ENCODE peak calls at places on chromosomes 7 and 10, in ten cellular contexts. One of them, this sample, is unnamed.

GRCh38 chr7:123747620-123748141 is 1.1 kb downstream of the WASL start:
- DNase-seq in HFF-Myc: peak
- DNase-seq in brain microvascular endothelial cell: peak
- DNase-seq in fibroblast of mammary gland: peak
- DNase-seq in neural crest cell: peak
- DNase-seq in HL-60: peak
- DNase-seq in kidney epithelial cell: peak
- DNase-seq in chondrocyte: peak
- DNase-seq in astrocyte of the spinal cord: peak
- DNase-seq in spleen: peak
- DNase-seq in this sample: peak

GRCh38 chr10:131788386-131788785 is 112.4 kb upstream of the PPP2R2D start:
- DNase-seq in HFF-Myc: no peak
- DNase-seq in brain microvascular endothelial cell: no peak
- DNase-seq in fibroblast of mammary gland: no peak
- DNase-seq in neural crest cell: no peak
- DNase-seq in HL-60: no peak
- DNase-seq in kidney epithelial cell: no peak
- DNase-seq in chondrocyte: no peak
- DNase-seq in astrocyte of the spinal cord: no peak
- DNase-seq in spleen: no peak
- DNase-seq in this sample: no peak

GRCh38 chr10:112376578-112376855 is 2.6 kb downstream of the ACSL5 start:
- DNase-seq in HFF-Myc: no peak
- DNase-seq in brain microvascular endothelial cell: no peak
- DNase-seq in fibroblast of mammary gland: no peak
- DNase-seq in neural crest cell: no peak
- DNase-seq in HL-60: peak
- DNase-seq in kidney epithelial cell: no peak
- DNase-seq in chondrocyte: no peak
- DNase-seq in astrocyte of the spinal cord: no peak
- DNase-seq in spleen: no peak
- DNase-seq in this sample: no peak

GRCh38 chr10:24790599-24790998 is 66.9 kb upstream of the ARHGAP21 start:
- DNase-seq in HFF-Myc: no peak
- DNase-seq in brain microvascular endothelial cell: no peak
- DNase-seq in fibroblast of mammary gland: no peak
- DNase-seq in neural crest cell: peak
- DNase-seq in HL-60: no peak
- DNase-seq in kidney epithelial cell: no peak
- DNase-seq in chondrocyte: no peak
- DNase-seq in astrocyte of the spinal cord: no peak
- DNase-seq in spleen: no peak
- DNase-seq in this sample: no peak

GRCh38 chr7:101564778-101565211 is 64.3 kb downstream of the MYL10 start:
- DNase-seq in HFF-Myc: no peak
- DNase-seq in brain microvascular endothelial cell: no peak
- DNase-seq in fibroblast of mammary gland: no peak
- DNase-seq in neural crest cell: no peak
- DNase-seq in HL-60: no peak
- DNase-seq in kidney epithelial cell: no peak
- DNase-seq in chondrocyte: peak
- DNase-seq in astrocyte of the spinal cord: no peak
- DNase-seq in spleen: no peak
- DNase-seq in this sample: peak

GRCh38 chr7:139730746-139731612 is 46.8 kb downstream of the HIPK2 start:
- DNase-seq in HFF-Myc: no peak
- DNase-seq in brain microvascular endothelial cell: peak
- DNase-seq in fibroblast of mammary gland: peak
- DNase-seq in neural crest cell: no peak
- DNase-seq in HL-60: peak
- DNase-seq in kidney epithelial cell: no peak
- DNase-seq in chondrocyte: no peak
- DNase-seq in astrocyte of the spinal cord: peak
- DNase-seq in spleen: no peak
- DNase-seq in this sample: no peak

GRCh38 chr10:63523015-63523414 is 1.8 kb downstream of the REEP3 start:
- DNase-seq in HFF-Myc: no peak
- DNase-seq in brain microvascular endothelial cell: no peak
- DNase-seq in fibroblast of mammary gland: no peak
- DNase-seq in neural crest cell: no peak
- DNase-seq in HL-60: no peak
- DNase-seq in kidney epithelial cell: no peak
- DNase-seq in chondrocyte: no peak
- DNase-seq in astrocyte of the spinal cord: no peak
- DNase-seq in spleen: no peak
- DNase-seq in this sample: no peak

GRCh38 chr7:45001138-45001694 is 1.2 kb downstream of the CCM2 start:
- DNase-seq in HFF-Myc: no peak
- DNase-seq in brain microvascular endothelial cell: no peak
- DNase-seq in fibroblast of mammary gland: peak
- DNase-seq in neural crest cell: no peak
- DNase-seq in HL-60: no peak
- DNase-seq in kidney epithelial cell: no peak
- DNase-seq in chondrocyte: no peak
- DNase-seq in astrocyte of the spinal cord: no peak
- DNase-seq in spleen: peak
- DNase-seq in this sample: peak

GRCh38 chr10:113709221-113709838 is 29.6 kb downstream of the CASP7 start:
- DNase-seq in HFF-Myc: peak
- DNase-seq in brain microvascular endothelial cell: peak
- DNase-seq in fibroblast of mammary gland: peak
- DNase-seq in neural crest cell: no peak
- DNase-seq in HL-60: no peak
- DNase-seq in kidney epithelial cell: peak
- DNase-seq in chondrocyte: no peak
- DNase-seq in astrocyte of the spinal cord: peak
- DNase-seq in spleen: no peak
- DNase-seq in this sample: no peak

GRCh38 chr7:42152353-42153205 is 84.4 kb downstream of the GLI3 start:
- DNase-seq in HFF-Myc: no peak
- DNase-seq in brain microvascular endothelial cell: no peak
- DNase-seq in fibroblast of mammary gland: no peak
- DNase-seq in neural crest cell: peak
- DNase-seq in HL-60: no peak
- DNase-seq in kidney epithelial cell: no peak
- DNase-seq in chondrocyte: no peak
- DNase-seq in astrocyte of the spinal cord: no peak
- DNase-seq in spleen: no peak
- DNase-seq in this sample: peak

GRCh38 chr7:29480456-29480855 is 83.2 kb upstream of the PRR15 start:
- DNase-seq in HFF-Myc: no peak
- DNase-seq in brain microvascular endothelial cell: no peak
- DNase-seq in fibroblast of mammary gland: no peak
- DNase-seq in neural crest cell: no peak
- DNase-seq in HL-60: no peak
- DNase-seq in kidney epithelial cell: no peak
- DNase-seq in chondrocyte: no peak
- DNase-seq in astrocyte of the spinal cord: no peak
- DNase-seq in spleen: no peak
- DNase-seq in this sample: peak

GRCh38 chr7:25624837-25625236 is 396.6 kb upstream of the NPVF start:
- DNase-seq in HFF-Myc: no peak
- DNase-seq in brain microvascular endothelial cell: peak
- DNase-seq in fibroblast of mammary gland: peak
- DNase-seq in neural crest cell: no peak
- DNase-seq in HL-60: no peak
- DNase-seq in kidney epithelial cell: no peak
- DNase-seq in chondrocyte: no peak
- DNase-seq in astrocyte of the spinal cord: no peak
- DNase-seq in spleen: no peak
- DNase-seq in this sample: no peak

GRCh38 chr7:96169439-96169838 is 152.5 kb downstream of the SLC25A13 start:
- DNase-seq in HFF-Myc: no peak
- DNase-seq in brain microvascular endothelial cell: peak
- DNase-seq in fibroblast of mammary gland: no peak
- DNase-seq in neural crest cell: no peak
- DNase-seq in HL-60: no peak
- DNase-seq in kidney epithelial cell: peak
- DNase-seq in chondrocyte: no peak
- DNase-seq in astrocyte of the spinal cord: no peak
- DNase-seq in spleen: no peak
- DNase-seq in this sample: no peak

GRCh38 chr10:96321822-96322221 is 17.6 kb downstream of the DNTT start:
- DNase-seq in HFF-Myc: no peak
- DNase-seq in brain microvascular endothelial cell: no peak
- DNase-seq in fibroblast of mammary gland: no peak
- DNase-seq in neural crest cell: no peak
- DNase-seq in HL-60: no peak
- DNase-seq in kidney epithelial cell: no peak
- DNase-seq in chondrocyte: no peak
- DNase-seq in astrocyte of the spinal cord: no peak
- DNase-seq in spleen: no peak
- DNase-seq in this sample: no peak
- TF ChIP-seq CTCF in HFF-Myc: no peak
- TF ChIP-seq CTCF in brain microvascular endothelial cell: no peak
- TF ChIP-seq CTCF in fibroblast of mammary gland: no peak
- TF ChIP-seq CTCF in neural crest cell: no peak
- TF ChIP-seq CTCF in HL-60: no peak
- TF ChIP-seq CTCF in kidney epithelial cell: peak
- TF ChIP-seq CTCF in chondrocyte: peak
- TF ChIP-seq CTCF in astrocyte of the spinal cord: no peak
- TF ChIP-seq CTCF in spleen: no peak
- TF ChIP-seq CTCF in this sample: no peak

DNA sequence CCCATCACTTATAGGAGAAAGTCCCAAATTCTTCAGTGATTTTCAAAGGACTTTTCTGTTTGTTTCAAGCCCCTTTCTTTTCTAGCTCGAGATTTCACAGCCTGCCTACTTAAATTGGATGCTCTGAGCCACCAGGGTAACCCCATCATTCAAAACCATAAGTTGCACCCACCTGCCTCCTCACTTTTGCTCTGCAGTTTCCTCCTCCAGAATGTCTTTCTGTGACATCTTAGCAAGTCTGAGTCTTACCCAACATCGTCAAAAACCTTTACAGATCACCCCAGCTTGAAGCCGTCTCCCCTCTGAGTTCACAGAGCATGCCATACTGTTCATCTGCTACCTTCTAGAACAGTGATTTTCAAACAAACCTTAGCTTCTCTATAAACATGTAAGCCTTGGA is 64.3 kb upstream of the CACNB2 start:
- DNase-seq in HFF-Myc: no peak
- DNase-seq in brain microvascular endothelial cell: no peak
- DNase-seq in fibroblast of mammary gland: no peak
- DNase-seq in neural crest cell: no peak
- DNase-seq in HL-60: no peak
- DNase-seq in kidney epithelial cell: no peak
- DNase-seq in chondrocyte: no peak
- DNase-seq in astrocyte of the spinal cord: no peak
- DNase-seq in spleen: no peak
- DNase-seq in this sample: no peak
- TF ChIP-seq CTCF in HFF-Myc: no peak
- TF ChIP-seq CTCF in brain microvascular endothelial cell: no peak
- TF ChIP-seq CTCF in fibroblast of mammary gland: no peak
- TF ChIP-seq CTCF in neural crest cell: no peak
- TF ChIP-seq CTCF in HL-60: no peak
- TF ChIP-seq CTCF in kidney epithelial cell: no peak
- TF ChIP-seq CTCF in chondrocyte: no peak
- TF ChIP-seq CTCF in astrocyte of the spinal cord: no peak
- TF ChIP-seq CTCF in spleen: no peak
- TF ChIP-seq CTCF in this sample: no peak

DNA sequence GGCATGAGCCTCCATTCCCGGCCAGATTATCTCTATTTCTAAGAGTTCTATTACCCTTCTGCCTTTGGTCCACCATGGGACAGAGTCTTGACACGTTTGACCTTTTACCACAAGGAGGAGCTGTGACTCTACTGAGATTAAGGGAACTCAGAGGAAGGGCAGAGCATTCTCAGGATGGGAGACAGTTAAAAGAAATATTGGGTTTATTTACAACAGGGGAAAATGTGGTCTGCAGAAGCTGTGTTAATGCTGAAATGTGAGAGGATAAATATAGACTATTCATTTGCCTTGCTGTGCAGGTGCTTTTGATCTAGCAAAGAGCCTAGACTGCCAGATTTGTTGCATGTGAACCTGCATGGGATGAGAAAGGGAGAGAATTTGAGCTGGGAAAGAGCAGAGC is 45.8 kb upstream of the PRSS58 start:
- DNase-seq in HFF-Myc: no peak
- DNase-seq in brain microvascular endothelial cell: no peak
- DNase-seq in fibroblast of mammary gland: peak
- DNase-seq in neural crest cell: no peak
- DNase-seq in HL-60: peak
- DNase-seq in kidney epithelial cell: no peak
- DNase-seq in chondrocyte: no peak
- DNase-seq in astrocyte of the spinal cord: no peak
- DNase-seq in spleen: no peak
- DNase-seq in this sample: no peak
- TF ChIP-seq CTCF in HFF-Myc: no peak
- TF ChIP-seq CTCF in brain microvascular endothelial cell: peak
- TF ChIP-seq CTCF in fibroblast of mammary gland: peak
- TF ChIP-seq CTCF in neural crest cell: peak
- TF ChIP-seq CTCF in HL-60: peak
- TF ChIP-seq CTCF in kidney epithelial cell: no peak
- TF ChIP-seq CTCF in chondrocyte: peak
- TF ChIP-seq CTCF in astrocyte of the spinal cord: no peak
- TF ChIP-seq CTCF in spleen: peak
- TF ChIP-seq CTCF in this sample: peak

GRCh38 chr7:150503155-150503554 is 11.5 kb upstream of the GIMAP7 start:
- DNase-seq in HFF-Myc: no peak
- DNase-seq in brain microvascular endothelial cell: no peak
- DNase-seq in fibroblast of mammary gland: no peak
- DNase-seq in neural crest cell: no peak
- DNase-seq in HL-60: no peak
- DNase-seq in kidney epithelial cell: no peak
- DNase-seq in chondrocyte: no peak
- DNase-seq in astrocyte of the spinal cord: no peak
- DNase-seq in spleen: no peak
- DNase-seq in this sample: no peak

GRCh38 chr7:150502519-150502918 is 12.2 kb upstream of the GIMAP7 start:
- DNase-seq in HFF-Myc: no peak
- DNase-seq in brain microvascular endothelial cell: no peak
- DNase-seq in fibroblast of mammary gland: no peak
- DNase-seq in neural crest cell: no peak
- DNase-seq in HL-60: no peak
- DNase-seq in kidney epithelial cell: no peak
- DNase-seq in chondrocyte: no peak
- DNase-seq in astrocyte of the spinal cord: no peak
- DNase-seq in spleen: no peak
- DNase-seq in this sample: no peak

GRCh38 chr7:150507947-150508602 is 6.6 kb upstream of the GIMAP7 start:
- DNase-seq in HFF-Myc: no peak
- DNase-seq in brain microvascular endothelial cell: no peak
- DNase-seq in fibroblast of mammary gland: no peak
- DNase-seq in neural crest cell: no peak
- DNase-seq in HL-60: no peak
- DNase-seq in kidney epithelial cell: no peak
- DNase-seq in chondrocyte: no peak
- DNase-seq in astrocyte of the spinal cord: no peak
- DNase-seq in spleen: no peak
- DNase-seq in this sample: no peak

DNA sequence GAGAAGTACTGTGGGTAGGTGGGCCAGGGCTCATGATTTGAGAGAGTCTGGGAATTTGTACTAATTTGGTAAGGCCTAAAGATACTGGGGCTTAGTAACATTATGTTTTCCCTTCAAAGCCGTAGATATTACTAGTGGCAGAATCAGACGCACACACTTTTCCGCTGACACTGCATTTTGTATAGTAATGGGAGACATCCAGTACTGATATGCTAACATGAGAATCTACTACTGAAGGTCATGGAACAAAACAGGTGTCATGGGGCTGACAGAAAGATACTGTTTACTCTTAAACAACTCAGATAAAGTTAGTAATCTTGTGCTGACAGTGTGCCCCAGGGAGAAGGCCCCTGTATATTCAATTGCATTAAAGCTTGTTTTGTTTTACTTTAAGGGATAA is 11.1 kb upstream of the GIMAP7 start:
- DNase-seq in HFF-Myc: no peak
- DNase-seq in brain microvascular endothelial cell: no peak
- DNase-seq in fibroblast of mammary gland: no peak
- DNase-seq in neural crest cell: no peak
- DNase-seq in HL-60: no peak
- DNase-seq in kidney epithelial cell: no peak
- DNase-seq in chondrocyte: no peak
- DNase-seq in astrocyte of the spinal cord: no peak
- DNase-seq in spleen: no peak
- DNase-seq in this sample: no peak
- TF ChIP-seq CTCF in HFF-Myc: no peak
- TF ChIP-seq CTCF in brain microvascular endothelial cell: no peak
- TF ChIP-seq CTCF in fibroblast of mammary gland: no peak
- TF ChIP-seq CTCF in neural crest cell: no peak
- TF ChIP-seq CTCF in HL-60: no peak
- TF ChIP-seq CTCF in kidney epithelial cell: no peak
- TF ChIP-seq CTCF in chondrocyte: no peak
- TF ChIP-seq CTCF in astrocyte of the spinal cord: no peak
- TF ChIP-seq CTCF in spleen: no peak
- TF ChIP-seq CTCF in this sample: no peak

This sample was measured in LNCaP clone FGC.